ENCODE peak calls at places on chromosome 10, in seven cellular contexts. One of them, this sample, is unnamed.

GRCh38 chr10:11448545-11449244 is 162.8 kb downstream of the USP6NL start:
- DNase-seq in stimulated activated CD4-positive, alpha-beta T cell treated with anti-CD3 and anti-CD28 coated beads, Interleukin-1b, Interleukin-23, amount 100 ng/mL, for 24 hours: no peak
- DNase-seq in transverse colon: no peak
- DNase-seq in effector CD4-positive, alpha-beta T cell: no peak
- DNase-seq in lung: no peak
- DNase-seq in fibroblast of the conjunctiva: no peak
- DNase-seq in Jurkat, Clone E6-1: no peak
- DNase-seq in this sample: no peak

GRCh38 chr10:84076540-84077195 is 62.6 kb upstream of the GHITM start:
- DNase-seq in effector CD4-positive, alpha-beta T cell: no peak
- DNase-seq in stimulated activated CD4-positive, alpha-beta T cell treated with anti-CD3 and anti-CD28 coated beads, Interleukin-1b, Interleukin-23, amount 100 ng/mL, for 24 hours: no peak
- DNase-seq in transverse colon: no peak
- DNase-seq in Jurkat, Clone E6-1: peak; percentile 66
- DNase-seq in lung: no peak
- DNase-seq in fibroblast of the conjunctiva: peak; percentile 60
- DNase-seq in this sample: no peak

GRCh38 chr10:43815486-43815885 is 166.8 kb upstream of the ZNF32 start:
- DNase-seq in effector CD4-positive, alpha-beta T cell: no peak
- DNase-seq in stimulated activated CD4-positive, alpha-beta T cell treated with anti-CD3 and anti-CD28 coated beads, Interleukin-1b, Interleukin-23, amount 100 ng/mL, for 24 hours: no peak
- DNase-seq in lung: no peak
- DNase-seq in transverse colon: no peak
- DNase-seq in fibroblast of the conjunctiva: no peak
- DNase-seq in Jurkat, Clone E6-1: no peak
- DNase-seq in this sample: no peak

GRCh38 chr10:67785098-67785497 is 52.9 kb downstream of the DNAJC12 start:
- DNase-seq in lung: no peak
- DNase-seq in stimulated activated CD4-positive, alpha-beta T cell treated with anti-CD3 and anti-CD28 coated beads, Interleukin-1b, Interleukin-23, amount 100 ng/mL, for 24 hours: no peak
- DNase-seq in effector CD4-positive, alpha-beta T cell: no peak
- DNase-seq in fibroblast of the conjunctiva: no peak
- DNase-seq in Jurkat, Clone E6-1: peak; percentile 49
- DNase-seq in transverse colon: no peak
- DNase-seq in this sample: no peak

GRCh38 chr10:110852255-110852896 is 19.4 kb upstream of the PDCD4 start:
- DNase-seq in stimulated activated CD4-positive, alpha-beta T cell treated with anti-CD3 and anti-CD28 coated beads, Interleukin-1b, Interleukin-23, amount 100 ng/mL, for 24 hours: no peak
- DNase-seq in transverse colon: no peak
- DNase-seq in fibroblast of the conjunctiva: no peak
- DNase-seq in lung: peak; percentile 30
- DNase-seq in Jurkat, Clone E6-1: no peak
- DNase-seq in effector CD4-positive, alpha-beta T cell: no peak
- DNase-seq in this sample: no peak

GRCh38 chr10:62261666-62262065 is 7.0 kb downstream of the RTKN2 start:
- DNase-seq in lung: no peak
- DNase-seq in effector CD4-positive, alpha-beta T cell: no peak
- DNase-seq in stimulated activated CD4-positive, alpha-beta T cell treated with anti-CD3 and anti-CD28 coated beads, Interleukin-1b, Interleukin-23, amount 100 ng/mL, for 24 hours: no peak
- DNase-seq in fibroblast of the conjunctiva: no peak
- DNase-seq in transverse colon: no peak
- DNase-seq in Jurkat, Clone E6-1: no peak
- DNase-seq in this sample: no peak

GRCh38 chr10:17644485-17644964 is 574 bp downstream of the STAM start:
- DNase-seq in Jurkat, Clone E6-1: no peak
- DNase-seq in fibroblast of the conjunctiva: no peak
- DNase-seq in stimulated activated CD4-positive, alpha-beta T cell treated with anti-CD3 and anti-CD28 coated beads, Interleukin-1b, Interleukin-23, amount 100 ng/mL, for 24 hours: no peak
- DNase-seq in effector CD4-positive, alpha-beta T cell: no peak
- DNase-seq in transverse colon: no peak
- DNase-seq in lung: no peak
- DNase-seq in this sample: no peak

GRCh38 chr10:129533281-129533680 is 66.2 kb downstream of the MGMT start:
- DNase-seq in effector CD4-positive, alpha-beta T cell: no peak
- DNase-seq in Jurkat, Clone E6-1: no peak
- DNase-seq in stimulated activated CD4-positive, alpha-beta T cell treated with anti-CD3 and anti-CD28 coated beads, Interleukin-1b, Interleukin-23, amount 100 ng/mL, for 24 hours: no peak
- DNase-seq in fibroblast of the conjunctiva: no peak
- DNase-seq in transverse colon: no peak
- DNase-seq in lung: no peak
- DNase-seq in this sample: no peak

GRCh38 chr10:86753056-86753455 is 3.4 kb upstream of the BMPR1A start:
- DNase-seq in stimulated activated CD4-positive, alpha-beta T cell treated with anti-CD3 and anti-CD28 coated beads, Interleukin-1b, Interleukin-23, amount 100 ng/mL, for 24 hours: no peak
- DNase-seq in Jurkat, Clone E6-1: no peak
- DNase-seq in effector CD4-positive, alpha-beta T cell: no peak
- DNase-seq in lung: no peak
- DNase-seq in fibroblast of the conjunctiva: no peak
- DNase-seq in transverse colon: no peak
- DNase-seq in this sample: no peak

GRCh38 chr10:102120987-102121738 is 995 bp upstream of the LDB1 start:
- DNase-seq in effector CD4-positive, alpha-beta T cell: no peak
- DNase-seq in stimulated activated CD4-positive, alpha-beta T cell treated with anti-CD3 and anti-CD28 coated beads, Interleukin-1b, Interleukin-23, amount 100 ng/mL, for 24 hours: no peak
- DNase-seq in fibroblast of the conjunctiva: peak; percentile 63
- DNase-seq in lung: peak; percentile 65
- DNase-seq in Jurkat, Clone E6-1: no peak
- DNase-seq in transverse colon: peak; percentile 66
- DNase-seq in this sample: no peak

GRCh38 chr10:91247360-91248111 is 27.1 kb downstream of the PCGF5 start:
- DNase-seq in stimulated activated CD4-positive, alpha-beta T cell treated with anti-CD3 and anti-CD28 coated beads, Interleukin-1b, Interleukin-23, amount 100 ng/mL, for 24 hours: no peak
- DNase-seq in Jurkat, Clone E6-1: no peak
- DNase-seq in lung: no peak
- DNase-seq in fibroblast of the conjunctiva: peak; percentile 5
- DNase-seq in transverse colon: no peak
- DNase-seq in effector CD4-positive, alpha-beta T cell: no peak
- DNase-seq in this sample: no peak

GRCh38 chr10:117663750-117664149 is 121.2 kb downstream of the EMX2 start:
- DNase-seq in effector CD4-positive, alpha-beta T cell: no peak
- DNase-seq in fibroblast of the conjunctiva: peak; percentile 95
- DNase-seq in stimulated activated CD4-positive, alpha-beta T cell treated with anti-CD3 and anti-CD28 coated beads, Interleukin-1b, Interleukin-23, amount 100 ng/mL, for 24 hours: no peak
- DNase-seq in lung: no peak
- DNase-seq in transverse colon: no peak
- DNase-seq in Jurkat, Clone E6-1: no peak
- DNase-seq in this sample: peak; percentile 25

GRCh38 chr10:11176746-11177145 is 159.1 kb downstream of the CELF2 start:
- DNase-seq in effector CD4-positive, alpha-beta T cell: no peak
- DNase-seq in fibroblast of the conjunctiva: no peak
- DNase-seq in lung: no peak
- DNase-seq in transverse colon: peak; percentile 29
- DNase-seq in Jurkat, Clone E6-1: peak; percentile 78
- DNase-seq in stimulated activated CD4-positive, alpha-beta T cell treated with anti-CD3 and anti-CD28 coated beads, Interleukin-1b, Interleukin-23, amount 100 ng/mL, for 24 hours: no peak
- DNase-seq in this sample: no peak

GRCh38 chr10:128633864-128634541 is 507.8 kb upstream of the MKI67 start:
- DNase-seq in lung: no peak
- DNase-seq in effector CD4-positive, alpha-beta T cell: no peak
- DNase-seq in stimulated activated CD4-positive, alpha-beta T cell treated with anti-CD3 and anti-CD28 coated beads, Interleukin-1b, Interleukin-23, amount 100 ng/mL, for 24 hours: no peak
- DNase-seq in fibroblast of the conjunctiva: no peak
- DNase-seq in Jurkat, Clone E6-1: no peak
- DNase-seq in transverse colon: peak; percentile 26
- DNase-seq in this sample: no peak

GRCh38 chr10:31059323-31059722 is 27.7 kb upstream of the ZNF438 start:
- DNase-seq in fibroblast of the conjunctiva: no peak
- DNase-seq in effector CD4-positive, alpha-beta T cell: no peak
- DNase-seq in lung: no peak
- DNase-seq in transverse colon: no peak
- DNase-seq in stimulated activated CD4-positive, alpha-beta T cell treated with anti-CD3 and anti-CD28 coated beads, Interleukin-1b, Interleukin-23, amount 100 ng/mL, for 24 hours: no peak
- DNase-seq in Jurkat, Clone E6-1: no peak
- DNase-seq in this sample: no peak

GRCh38 chr10:131001438-131001837 is 310.1 kb downstream of the TCERG1L start:
- DNase-seq in transverse colon: no peak
- DNase-seq in stimulated activated CD4-positive, alpha-beta T cell treated with anti-CD3 and anti-CD28 coated beads, Interleukin-1b, Interleukin-23, amount 100 ng/mL, for 24 hours: no peak
- DNase-seq in fibroblast of the conjunctiva: no peak
- DNase-seq in Jurkat, Clone E6-1: no peak
- DNase-seq in effector CD4-positive, alpha-beta T cell: no peak
- DNase-seq in lung: peak; percentile 20
- DNase-seq in this sample: no peak

GRCh38 chr10:102675151-102675886 is 31.0 kb downstream of the TRIM8 start:
- DNase-seq in fibroblast of the conjunctiva: no peak
- DNase-seq in effector CD4-positive, alpha-beta T cell: no peak
- DNase-seq in stimulated activated CD4-positive, alpha-beta T cell treated with anti-CD3 and anti-CD28 coated beads, Interleukin-1b, Interleukin-23, amount 100 ng/mL, for 24 hours: no peak
- DNase-seq in transverse colon: no peak
- DNase-seq in Jurkat, Clone E6-1: no peak
- DNase-seq in lung: no peak
- DNase-seq in this sample: no peak

GRCh38 chr10:66025186-66025585 is 900.6 kb upstream of the LRRTM3 start:
- DNase-seq in stimulated activated CD4-positive, alpha-beta T cell treated with anti-CD3 and anti-CD28 coated beads, Interleukin-1b, Interleukin-23, amount 100 ng/mL, for 24 hours: no peak
- DNase-seq in fibroblast of the conjunctiva: no peak
- DNase-seq in effector CD4-positive, alpha-beta T cell: no peak
- DNase-seq in lung: no peak
- DNase-seq in transverse colon: no peak
- DNase-seq in Jurkat, Clone E6-1: no peak
- DNase-seq in this sample: no peak

GRCh38 chr10:119932631-119933030 is 40.1 kb downstream of the SEC23IP start:
- DNase-seq in transverse colon: no peak
- DNase-seq in effector CD4-positive, alpha-beta T cell: no peak
- DNase-seq in lung: no peak
- DNase-seq in Jurkat, Clone E6-1: no peak
- DNase-seq in fibroblast of the conjunctiva: no peak
- DNase-seq in stimulated activated CD4-positive, alpha-beta T cell treated with anti-CD3 and anti-CD28 coated beads, Interleukin-1b, Interleukin-23, amount 100 ng/mL, for 24 hours: no peak
- DNase-seq in this sample: no peak

GRCh38 chr10:133196936-133197758 is 32.9 kb upstream of the UTF1 start:
- DNase-seq in Jurkat, Clone E6-1: no peak
- DNase-seq in lung: no peak
- DNase-seq in effector CD4-positive, alpha-beta T cell: no peak
- DNase-seq in fibroblast of the conjunctiva: no peak
- DNase-seq in stimulated activated CD4-positive, alpha-beta T cell treated with anti-CD3 and anti-CD28 coated beads, Interleukin-1b, Interleukin-23, amount 100 ng/mL, for 24 hours: no peak
- DNase-seq in transverse colon: no peak
- DNase-seq in this sample: no peak

GRCh38 chr10:125027889-125028288 is 86.0 kb downstream of the ZRANB1 start:
- DNase-seq in effector CD4-positive, alpha-beta T cell: no peak
- DNase-seq in fibroblast of the conjunctiva: no peak
- DNase-seq in Jurkat, Clone E6-1: no peak
- DNase-seq in stimulated activated CD4-positive, alpha-beta T cell treated with anti-CD3 and anti-CD28 coated beads, Interleukin-1b, Interleukin-23, amount 100 ng/mL, for 24 hours: no peak
- DNase-seq in transverse colon: no peak
- DNase-seq in lung: no peak
- DNase-seq in this sample: no peak

GRCh38 chr10:67976292-67977245 is 92.1 kb downstream of the SIRT1 start:
- DNase-seq in transverse colon: no peak
- DNase-seq in stimulated activated CD4-positive, alpha-beta T cell treated with anti-CD3 and anti-CD28 coated beads, Interleukin-1b, Interleukin-23, amount 100 ng/mL, for 24 hours: no peak
- DNase-seq in Jurkat, Clone E6-1: no peak
- DNase-seq in fibroblast of the conjunctiva: no peak
- DNase-seq in lung: no peak
- DNase-seq in effector CD4-positive, alpha-beta T cell: no peak
- DNase-seq in this sample: no peak

GRCh38 chr10:92965314-92965713 is 95.3 kb upstream of the CYP26C1 start:
- DNase-seq in effector CD4-positive, alpha-beta T cell: no peak
- DNase-seq in transverse colon: no peak
- DNase-seq in stimulated activated CD4-positive, alpha-beta T cell treated with anti-CD3 and anti-CD28 coated beads, Interleukin-1b, Interleukin-23, amount 100 ng/mL, for 24 hours: no peak
- DNase-seq in lung: no peak
- DNase-seq in fibroblast of the conjunctiva: peak; percentile 21
- DNase-seq in Jurkat, Clone E6-1: peak; percentile 42
- DNase-seq in this sample: peak; percentile 43

GRCh38 chr10:48509061-48509772 is 95.7 kb downstream of the ARHGAP22 start:
- DNase-seq in lung: no peak
- DNase-seq in transverse colon: no peak
- DNase-seq in Jurkat, Clone E6-1: no peak
- DNase-seq in effector CD4-positive, alpha-beta T cell: no peak
- DNase-seq in stimulated activated CD4-positive, alpha-beta T cell treated with anti-CD3 and anti-CD28 coated beads, Interleukin-1b, Interleukin-23, amount 100 ng/mL, for 24 hours: no peak
- DNase-seq in fibroblast of the conjunctiva: no peak
- DNase-seq in this sample: no peak

GRCh38 chr10:58919927-58920654 is 256.4 kb upstream of the PHYHIPL start:
- DNase-seq in stimulated activated CD4-positive, alpha-beta T cell treated with anti-CD3 and anti-CD28 coated beads, Interleukin-1b, Interleukin-23, amount 100 ng/mL, for 24 hours: no peak
- DNase-seq in fibroblast of the conjunctiva: peak; percentile 49
- DNase-seq in Jurkat, Clone E6-1: no peak
- DNase-seq in lung: no peak
- DNase-seq in transverse colon: no peak
- DNase-seq in effector CD4-positive, alpha-beta T cell: no peak
- DNase-seq in this sample: no peak

GRCh38 chr10:127308031-127308430 is 111.6 kb upstream of the INSYN2A start:
- DNase-seq in lung: no peak
- DNase-seq in Jurkat, Clone E6-1: no peak
- DNase-seq in fibroblast of the conjunctiva: no peak
- DNase-seq in stimulated activated CD4-positive, alpha-beta T cell treated with anti-CD3 and anti-CD28 coated beads, Interleukin-1b, Interleukin-23, amount 100 ng/mL, for 24 hours: no peak
- DNase-seq in effector CD4-positive, alpha-beta T cell: no peak
- DNase-seq in transverse colon: no peak
- DNase-seq in this sample: no peak

GRCh38 chr10:1130995-1131790 is 75.0 kb downstream of the WDR37 start:
- DNase-seq in effector CD4-positive, alpha-beta T cell: no peak
- DNase-seq in Jurkat, Clone E6-1: no peak
- DNase-seq in fibroblast of the conjunctiva: no peak
- DNase-seq in transverse colon: no peak
- DNase-seq in stimulated activated CD4-positive, alpha-beta T cell treated with anti-CD3 and anti-CD28 coated beads, Interleukin-1b, Interleukin-23, amount 100 ng/mL, for 24 hours: no peak
- DNase-seq in lung: no peak
- DNase-seq in this sample: no peak

GRCh38 chr10:74282151-74282852 is 131.3 kb downstream of the ADK start:
- DNase-seq in Jurkat, Clone E6-1: no peak
- DNase-seq in lung: no peak
- DNase-seq in stimulated activated CD4-positive, alpha-beta T cell treated with anti-CD3 and anti-CD28 coated beads, Interleukin-1b, Interleukin-23, amount 100 ng/mL, for 24 hours: no peak
- DNase-seq in transverse colon: no peak
- DNase-seq in fibroblast of the conjunctiva: peak; percentile 76
- DNase-seq in effector CD4-positive, alpha-beta T cell: no peak
- DNase-seq in this sample: no peak

This sample was measured in NCI-H460.